ENCODE peak calls at places on chromosomes 13 and 19, in seven cellular contexts. K is bronchial epithelial cell; E is AG09309; X is activated CD4-positive, CD25-positive, alpha-beta regulatory T cell; O is stimulated activated CD4-positive, alpha-beta T cell treated with anti-CD3 and anti-CD28 coated beads, Interleukin-2, amount 100 ng/mL, for 48 hours; S is SK-MEL-5; G is progenitor cell of endocrine pancreas. N is an unnamed sample.

GRCh38 chr13:63012016-63012415 is 1596.4 kb upstream of the PCDH20 start:
- DNase-seq in E (no peak), S (no peak), G (no peak), X (no peak), O (no peak), K (no peak), N (no peak)

GRCh38 chr19:19546751-19547162 is 8.7 kb downstream of the CILP2 start:
- DNase-seq in G (no peak), O (no peak), E (no peak), S (no peak), K (no peak), X (no peak), N (no peak)

GRCh38 chr19:1067341-1068103 is 555 bp downstream of the ARHGAP45 start:
- DNase-seq in K (no peak), E (no peak), O (no peak), G (no peak), S (no peak), X (peak), N (no peak)

GRCh38 chr19:18591735-18592385 is 3.3 kb downstream of the REX1BD start:
- DNase-seq in K (no peak), G (no peak), X (no peak), O (no peak), S (no peak), E (peak), N (no peak)

GRCh38 chr19:16001481-16002312 is 52.9 kb downstream of the OR10H4 start:
- DNase-seq in K (peak), O (peak), S (peak), E (no peak), X (no peak), G (no peak), N (peak)

GRCh38 chr13:100208596-100208995 is 119.7 kb downstream of the PCCA start:
- DNase-seq in G (no peak), S (no peak), K (no peak), E (no peak), O (no peak), X (no peak), N (no peak)

GRCh38 chr13:100673376-100673830 is 1.2 kb downstream of the TMTC4 start:
- DNase-seq in O (no peak), E (no peak), K (no peak), G (peak), S (no peak), X (no peak), N (no peak)

GRCh38 chr13:41054212-41054877 is 7.0 kb upstream of the WBP4 start:
- DNase-seq in G (no peak), E (peak), O (peak), X (peak), S (peak), K (peak), N (no peak)

GRCh38 chr19:16160943-16161560 is 12.3 kb downstream of the CIB3 start:
- DNase-seq in S (no peak), X (no peak), O (peak), G (no peak), K (peak), E (peak), N (no peak)

GRCh38 chr13:98216135-98216565 is 39.1 kb upstream of the RNF113B start:
- DNase-seq in K (peak), S (peak), E (no peak), O (no peak), X (no peak), G (no peak), N (no peak)

GRCh38 chr13:45024847-45025246 is 35.5 kb downstream of the GPALPP1 start:
- DNase-seq in X (no peak), S (no peak), O (no peak), G (no peak), E (no peak), K (no peak), N (no peak)

N was measured in AG04449.